ENCODE peak calls at places on chromosomes 6 and 20, in six cellular contexts. B is ovary, H is tibial nerve, W is lower lobe of right lung, J is fibroblast of lung, I is pancreas. A is an unnamed sample.

GRCh38 chr6:79604583-79605037 is 26.5 kb upstream of the SH3BGRL2 start:
- DNase-seq in B (no peak), I (no peak), J (no peak), H (no peak), W (no peak), A (no peak)

GRCh38 chr6:6592836-6593235 is 4.3 kb downstream of the LY86 start:
- DNase-seq in I (no peak), B (no peak), J (no peak), W (no peak), H (no peak), A (no peak)

GRCh38 chr20:43909720-43910119 is 4.9 kb upstream of the TOX2 start:
- DNase-seq in I (no peak), W (no peak), B (no peak), H (no peak), J (no peak), A (no peak)

GRCh38 chr6:121851056-121851455 is 415.6 kb downstream of the GJA1 start:
- DNase-seq in I (no peak), B (no peak), H (no peak), W (no peak), J (no peak), A (no peak)

GRCh38 chr6:125984311-125984710 is 2.0 kb upstream of the TRMT11 start:
- DNase-seq in H (no peak), W (no peak), B (no peak), J (peak; percentile 63), I (no peak), A (no peak)

GRCh38 chr6:73121421-73121993 is 103.8 kb downstream of the KHDC1L start:
- DNase-seq in J (peak; percentile 47), H (no peak), W (no peak), I (no peak), B (no peak), A (no peak)

GRCh38 chr6:132464538-132465256 is 48.2 kb downstream of the STX7 start:
- DNase-seq in I (no peak), B (no peak), W (no peak), H (no peak), J (no peak), A (no peak)

GRCh38 chr6:101114703-101115102 is 233.6 kb upstream of the ASCC3 start:
- DNase-seq in W (no peak), H (no peak), J (peak; percentile 8), B (no peak), I (no peak), A (peak; percentile 19)

GRCh38 chr20:50169329-50169823 is 15.9 kb upstream of the PEDS1 start:
- DNase-seq in J (peak; percentile 82), H (peak; percentile 87), B (peak; percentile 80), I (peak; percentile 65), W (peak; percentile 79), A (peak; percentile 91)

GRCh38 chr6:33315753-33316602 is 1.6 kb downstream of the ZBTB22 start:
- DNase-seq in I (peak; percentile 32), H (no peak), J (no peak), W (no peak), B (no peak), A (no peak)

GRCh38 chr20:46720776-46721425 is 11.5 kb downstream of the SLC2A10 start:
- DNase-seq in I (no peak), J (no peak), B (no peak), H (no peak), W (no peak), A (no peak)

GRCh38 chr6:159117031-159117430 is 52.2 kb upstream of the FNDC1 start:
- DNase-seq in W (no peak), J (peak; percentile 20), H (no peak), I (no peak), B (no peak), A (no peak)

GRCh38 chr6:52253494-52253893 is 9.2 kb upstream of the IL17F start:
- DNase-seq in I (no peak), B (no peak), J (no peak), H (no peak), W (no peak), A (no peak)

GRCh38 chr20:58571942-58572666 is 56.9 kb upstream of the APCDD1L start:
- DNase-seq in I (no peak), B (no peak), J (peak; percentile 52), H (no peak), W (no peak), A (no peak)

GRCh38 chr20:17947474-17947815 is 21.1 kb downstream of the SNX5 start:
- DNase-seq in J (no peak), B (no peak), W (no peak), H (no peak), I (no peak), A (no peak)

GRCh38 chr20:48786916-48787676 is 40.7 kb downstream of the PREX1 start:
- DNase-seq in B (no peak), W (no peak), H (no peak), I (no peak), J (no peak), A (no peak)

GRCh38 chr6:16244869-16245451 is 6.6 kb downstream of the GMPR start:
- DNase-seq in H (no peak), W (no peak), B (no peak), J (peak; percentile 45), I (no peak), A (no peak)

GRCh38 chr6:131909408-131910218 is 41.6 kb downstream of the CCN2 start:
- DNase-seq in B (peak; percentile 82), H (peak; percentile 81), I (peak; percentile 55), W (no peak), J (peak; percentile 79), A (peak; percentile 92)

GRCh38 chr20:13995841-13996240 is 525 bp downstream of the MACROD2 start:
- DNase-seq in H (no peak), W (peak; percentile 74), B (peak; percentile 37), J (no peak), I (peak; percentile 67), A (peak; percentile 62)

GRCh38 chr6:119240257-119241123 is 109.1 kb downstream of the MAN1A1 start:
- DNase-seq in W (no peak), I (no peak), B (no peak), H (no peak), J (no peak), A (no peak)

GRCh38 chr6:150072201-150072600 is 3.3 kb upstream of the ULBP3 start:
- DNase-seq in B (no peak), J (peak; percentile 10), I (peak; percentile 68), W (peak; percentile 92), H (no peak), A (peak; percentile 93)

GRCh38 chr6:3850451-3851203 is 1.5 kb downstream of the FAM50B start:
- DNase-seq in I (no peak), B (peak; percentile 23), J (no peak), H (no peak), W (no peak), A (no peak)

DNA sequence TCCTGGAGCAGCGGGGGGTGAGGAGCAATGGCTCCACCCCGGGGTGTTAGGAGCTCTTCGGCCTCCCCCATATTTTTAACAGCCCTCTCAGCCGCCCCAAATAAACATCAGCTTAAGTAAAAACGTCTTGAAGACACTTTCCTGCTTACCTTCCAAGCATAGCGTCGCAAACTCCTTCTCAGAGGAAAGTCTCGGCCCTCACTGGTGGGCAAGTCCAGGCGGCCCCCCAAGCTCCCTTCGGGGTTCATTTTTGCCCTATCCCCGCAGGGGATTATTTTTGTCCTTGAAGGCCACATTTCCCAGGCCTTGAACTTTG is 892 bp downstream of the RBM38 start:
- DNase-seq in J (no peak), H (no peak), I (no peak), B (peak; percentile 29), W (peak; percentile 45), A (no peak)
- H3K27ac ChIP-seq in J (no peak overlapping the region), H (peak overlapping the region; percentile 76), I (no peak overlapping the region), B (peak overlapping the region; percentile 37), W (peak overlapping the region; percentile 67), A (peak overlapping the region; percentile 63)

GRCh38 chr20:1119524-1119923 is 1.1 kb downstream of the PSMF1 start:
- DNase-seq in B (no peak), W (no peak), I (no peak), J (no peak), H (no peak), A (no peak)
- H3K4me1 ChIP-seq in B (peaks cover 23% of the 10 kb centered on the region), W (peaks cover 61% of the 10 kb centered on the region), I (peaks cover 20% of the 10 kb centered on the region), J (peaks cover 13% of the 10 kb centered on the region), H (peaks cover 64% of the 10 kb centered on the region), A (peaks cover 23% of the 10 kb centered on the region)

DNA sequence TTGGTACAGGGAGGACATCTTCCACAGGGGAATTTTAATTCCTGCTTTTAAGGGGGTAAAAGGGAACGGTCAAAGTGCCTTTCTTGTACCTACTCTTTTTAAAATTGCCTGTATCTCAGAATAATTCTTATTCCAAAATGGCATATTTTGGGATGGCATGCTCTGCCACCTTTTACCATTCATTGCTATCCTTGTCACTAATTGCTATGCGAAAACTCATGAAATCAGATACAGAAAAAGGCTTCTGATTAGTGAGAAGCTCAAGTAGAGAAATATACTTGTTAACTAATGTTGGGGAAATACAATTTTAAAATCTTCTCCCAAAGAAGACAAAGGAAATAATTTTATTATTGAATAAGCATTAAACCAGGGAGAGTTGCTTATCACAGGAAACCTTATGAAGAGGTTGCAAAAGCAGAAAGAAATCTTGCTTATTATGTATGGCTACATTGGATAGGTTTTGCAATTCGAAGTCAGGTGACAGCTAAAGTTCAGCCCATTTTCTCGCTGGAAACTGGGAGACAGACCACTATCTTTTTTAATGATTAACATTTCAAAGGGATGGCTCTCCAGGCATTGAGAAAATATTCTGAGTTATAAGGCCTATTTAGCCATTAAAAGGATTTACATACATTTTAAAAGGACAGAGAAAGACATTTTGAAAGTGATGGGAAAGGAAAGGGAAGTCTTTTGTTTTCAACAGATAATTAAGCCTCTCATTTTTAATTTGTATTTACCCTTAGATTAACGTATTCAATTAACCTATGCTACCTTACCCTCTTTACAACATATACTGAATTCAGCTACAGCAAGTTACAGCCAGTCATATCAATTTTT is 110.3 kb upstream of the PRSS16 start:
- DNase-seq in W (no peak), B (no peak), J (no peak), H (no peak), I (no peak), A (no peak)
- H3K27ac ChIP-seq in W (no peak overlapping the region), B (no peak overlapping the region), J (no peak overlapping the region), H (no peak overlapping the region), I (no peak overlapping the region), A (no peak overlapping the region)

DNA sequence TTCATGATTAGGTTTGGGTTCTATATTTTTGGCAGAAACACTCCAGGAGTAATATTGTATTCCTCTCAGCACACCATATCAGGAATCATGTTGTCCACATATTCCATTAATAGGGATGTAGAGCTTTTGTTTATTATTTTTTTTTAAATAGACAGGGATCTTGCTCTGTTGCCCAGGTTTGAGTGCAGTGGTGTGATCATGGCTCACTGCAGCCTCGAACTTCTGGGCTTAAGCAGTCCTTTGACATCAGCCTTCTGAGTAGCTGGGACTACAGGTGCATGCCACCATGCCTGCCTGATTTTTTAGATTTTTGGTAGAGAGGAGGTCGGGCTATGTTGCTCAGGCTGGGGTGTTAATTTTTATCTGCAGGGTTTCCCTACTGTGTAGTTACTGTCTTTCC is 12.0 kb downstream of the SCAF8 start:
- DNase-seq in J (no peak), I (no peak), B (no peak), H (no peak), W (no peak), A (no peak)
- H3K4me1 ChIP-seq in J (no peaks in the 10 kb centered on the region), I (peaks cover 16% of the 10 kb centered on the region), B (peaks cover 15% of the 10 kb centered on the region), H (peaks cover 83% of the 10 kb centered on the region), W (peaks cover 10% of the 10 kb centered on the region), A (no peaks in the 10 kb centered on the region)

A was measured in colonic mucosa.